ENCODE peak calls at places on chromosome 13, in eight cellular contexts. One of them, this sample, is unnamed.
A peak's percentile ranks its signal among the peaks of the same experiment; 100 is the strongest.

GRCh38 chr13:75749407-75749806 is 113.3 kb downstream of the LMO7 start:
- DNase-seq in left ventricle myocardium inferior: no peak
- DNase-seq in lower lobe of right lung: no peak
- DNase-seq in lung: no peak
- DNase-seq in SK-N-SH: no peak
- DNase-seq in ascending aorta: peak; percentile 83
- DNase-seq in cardiac muscle cell: no peak
- DNase-seq in mesendoderm: no peak
- DNase-seq in this sample: no peak

GRCh38 chr13:21012211-21012610 is 49.2 kb downstream of the LATS2 start:
- DNase-seq in left ventricle myocardium inferior: no peak
- DNase-seq in lower lobe of right lung: no peak
- DNase-seq in lung: no peak
- DNase-seq in SK-N-SH: no peak
- DNase-seq in ascending aorta: no peak
- DNase-seq in cardiac muscle cell: no peak
- DNase-seq in mesendoderm: no peak
- DNase-seq in this sample: no peak

GRCh38 chr13:44649834-44650233 is 73.7 kb upstream of the TSC22D1 start:
- DNase-seq in left ventricle myocardium inferior: no peak
- DNase-seq in lower lobe of right lung: no peak
- DNase-seq in lung: no peak
- DNase-seq in SK-N-SH: no peak
- DNase-seq in ascending aorta: no peak
- DNase-seq in cardiac muscle cell: no peak
- DNase-seq in mesendoderm: peak; percentile 22
- DNase-seq in this sample: no peak

GRCh38 chr13:26964278-26965057 is 203.9 kb upstream of the GPR12 start:
- DNase-seq in left ventricle myocardium inferior: no peak
- DNase-seq in lower lobe of right lung: no peak
- DNase-seq in lung: peak; percentile 47
- DNase-seq in SK-N-SH: no peak
- DNase-seq in ascending aorta: no peak
- DNase-seq in cardiac muscle cell: peak; percentile 33
- DNase-seq in mesendoderm: no peak
- DNase-seq in this sample: peak; percentile 83

GRCh38 chr13:44364601-44365000 is 9.0 kb upstream of the SERP2 start:
- DNase-seq in left ventricle myocardium inferior: no peak
- DNase-seq in lower lobe of right lung: no peak
- DNase-seq in lung: no peak
- DNase-seq in SK-N-SH: no peak
- DNase-seq in ascending aorta: no peak
- DNase-seq in cardiac muscle cell: no peak
- DNase-seq in mesendoderm: peak; percentile 93
- DNase-seq in this sample: no peak

GRCh38 chr13:39250440-39250839 is 212.2 kb downstream of the NHLRC3 start:
- DNase-seq in left ventricle myocardium inferior: no peak
- DNase-seq in lower lobe of right lung: no peak
- DNase-seq in lung: no peak
- DNase-seq in SK-N-SH: no peak
- DNase-seq in ascending aorta: no peak
- DNase-seq in cardiac muscle cell: peak; percentile 8
- DNase-seq in mesendoderm: no peak
- DNase-seq in this sample: no peak

GRCh38 chr13:61045197-61045596 is 370.5 kb downstream of the PCDH20 start:
- DNase-seq in left ventricle myocardium inferior: no peak
- DNase-seq in lower lobe of right lung: no peak
- DNase-seq in lung: no peak
- DNase-seq in SK-N-SH: no peak
- DNase-seq in ascending aorta: no peak
- DNase-seq in cardiac muscle cell: peak; percentile 18
- DNase-seq in mesendoderm: peak; percentile 58
- DNase-seq in this sample: no peak

GRCh38 chr13:78370231-78370630 is 233.1 kb downstream of the POU4F1 start:
- DNase-seq in left ventricle myocardium inferior: no peak
- DNase-seq in lower lobe of right lung: no peak
- DNase-seq in lung: no peak
- DNase-seq in SK-N-SH: no peak
- DNase-seq in ascending aorta: no peak
- DNase-seq in cardiac muscle cell: no peak
- DNase-seq in mesendoderm: no peak
- DNase-seq in this sample: no peak

GRCh38 chr13:67023088-67023893 is 206.8 kb downstream of the PCDH9 start:
- DNase-seq in left ventricle myocardium inferior: no peak
- DNase-seq in lower lobe of right lung: no peak
- DNase-seq in lung: peak; percentile 51
- DNase-seq in SK-N-SH: no peak
- DNase-seq in ascending aorta: no peak
- DNase-seq in cardiac muscle cell: no peak
- DNase-seq in mesendoderm: peak; percentile 61
- DNase-seq in this sample: no peak
- H3K27ac ChIP-seq in left ventricle myocardium inferior: no peak overlapping the region
- H3K27ac ChIP-seq in lower lobe of right lung: no peak overlapping the region
- H3K27ac ChIP-seq in lung: no peak overlapping the region
- H3K27ac ChIP-seq in SK-N-SH: no peak overlapping the region
- H3K27ac ChIP-seq in ascending aorta: no peak overlapping the region
- H3K27ac ChIP-seq in cardiac muscle cell: no peak overlapping the region
- H3K27ac ChIP-seq in mesendoderm: no peak overlapping the region
- H3K27ac ChIP-seq in this sample: no peak overlapping the region

DNA sequence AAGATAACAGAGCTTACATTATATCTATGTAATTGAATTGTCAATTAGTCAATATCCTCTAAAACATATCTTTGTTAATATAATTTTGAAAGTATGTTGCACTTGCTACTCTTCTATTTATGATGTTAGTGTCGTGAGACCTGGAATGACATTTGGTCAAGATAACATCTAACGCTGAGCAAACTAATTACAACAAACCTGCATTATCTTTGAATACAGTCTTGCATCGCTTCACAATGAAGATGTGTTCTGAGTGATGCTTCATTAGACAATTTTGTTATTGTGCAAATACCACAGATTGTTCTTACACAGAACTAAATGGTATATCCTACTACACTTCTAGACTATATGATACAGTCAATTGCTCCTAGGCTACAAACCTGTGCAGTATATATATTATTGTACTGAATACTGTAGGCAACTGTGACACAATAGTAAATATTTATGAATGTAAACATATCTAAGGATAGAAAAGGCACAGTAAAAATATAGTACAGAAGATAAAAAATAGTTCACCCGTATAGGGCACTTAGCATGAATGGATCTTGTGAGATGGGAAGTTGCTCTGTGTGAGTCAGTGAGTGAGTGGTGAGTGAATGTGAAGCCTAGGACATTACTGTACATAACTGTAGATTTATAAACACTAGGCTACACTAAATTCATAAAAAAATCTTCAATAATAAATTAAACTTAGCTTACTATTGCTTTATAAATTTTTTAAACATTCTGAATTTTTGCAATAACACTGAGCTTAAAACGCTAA is 1773.8 kb downstream of the PCDH9 start:
- DNase-seq in left ventricle myocardium inferior: no peak
- DNase-seq in lower lobe of right lung: no peak
- DNase-seq in lung: no peak
- DNase-seq in SK-N-SH: no peak
- DNase-seq in ascending aorta: no peak
- DNase-seq in cardiac muscle cell: no peak
- DNase-seq in mesendoderm: no peak
- DNase-seq in this sample: no peak
- H3K27ac ChIP-seq in left ventricle myocardium inferior: no peak overlapping the region
- H3K27ac ChIP-seq in lower lobe of right lung: no peak overlapping the region
- H3K27ac ChIP-seq in lung: no peak overlapping the region
- H3K27ac ChIP-seq in SK-N-SH: no peak overlapping the region
- H3K27ac ChIP-seq in ascending aorta: no peak overlapping the region
- H3K27ac ChIP-seq in cardiac muscle cell: no peak overlapping the region
- H3K27ac ChIP-seq in mesendoderm: no peak overlapping the region
- H3K27ac ChIP-seq in this sample: no peak overlapping the region

DNA sequence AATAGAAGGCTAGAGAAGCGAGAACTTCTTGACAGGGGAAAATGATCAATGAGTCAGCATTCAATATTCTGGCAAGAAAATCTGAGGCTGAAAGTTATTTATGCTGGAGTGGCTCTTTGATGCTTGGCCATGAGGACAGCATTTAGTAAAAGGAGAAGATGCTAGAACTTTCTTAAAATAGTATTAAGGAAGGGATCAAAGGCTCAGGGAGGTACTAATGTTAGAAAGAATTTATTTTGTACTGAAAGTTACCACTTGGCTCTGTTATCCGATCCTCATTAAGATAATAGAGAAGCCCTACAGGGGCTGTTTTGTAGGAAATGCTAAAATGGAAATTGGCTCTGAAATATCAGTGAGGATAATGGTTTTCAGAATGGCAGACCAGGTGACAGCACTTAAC is 1774.6 kb upstream of the PCDH20 start:
- DNase-seq in left ventricle myocardium inferior: no peak
- DNase-seq in lower lobe of right lung: no peak
- DNase-seq in lung: no peak
- DNase-seq in SK-N-SH: peak; percentile 5
- DNase-seq in ascending aorta: no peak
- DNase-seq in cardiac muscle cell: no peak
- DNase-seq in mesendoderm: no peak
- DNase-seq in this sample: no peak
- H3K27ac ChIP-seq in left ventricle myocardium inferior: no peak overlapping the region
- H3K27ac ChIP-seq in lower lobe of right lung: no peak overlapping the region
- H3K27ac ChIP-seq in lung: no peak overlapping the region
- H3K27ac ChIP-seq in SK-N-SH: peak overlapping the region; percentile 76
- H3K27ac ChIP-seq in ascending aorta: no peak overlapping the region
- H3K27ac ChIP-seq in cardiac muscle cell: no peak overlapping the region
- H3K27ac ChIP-seq in mesendoderm: no peak overlapping the region
- H3K27ac ChIP-seq in this sample: no peak overlapping the region

GRCh38 chr13:104253063-104253680 is 1187.0 kb upstream of the SLC10A2 start:
- DNase-seq in left ventricle myocardium inferior: no peak
- DNase-seq in lower lobe of right lung: no peak
- DNase-seq in lung: no peak
- DNase-seq in SK-N-SH: no peak
- DNase-seq in ascending aorta: no peak
- DNase-seq in cardiac muscle cell: no peak
- DNase-seq in mesendoderm: no peak
- DNase-seq in this sample: no peak

DNA sequence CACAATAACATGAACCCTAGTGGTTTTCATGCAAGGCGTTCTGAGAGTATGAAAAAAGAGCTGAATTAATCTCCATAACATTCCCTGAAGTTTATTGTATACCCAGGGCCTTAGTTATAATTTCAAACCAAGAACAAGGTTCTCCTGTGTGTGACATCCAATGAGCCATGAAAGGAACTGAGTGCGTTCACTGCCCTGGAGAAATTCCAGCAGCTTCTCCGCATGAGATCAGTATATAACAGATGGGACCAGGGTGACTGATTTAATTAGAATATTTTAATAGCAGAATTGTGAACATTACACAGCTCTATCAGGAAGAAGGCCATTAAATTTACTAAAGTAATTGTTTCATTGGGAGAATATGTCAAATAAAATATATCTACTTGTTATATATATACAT is 1190.5 kb upstream of the SLC10A2 start:
- DNase-seq in left ventricle myocardium inferior: no peak
- DNase-seq in lower lobe of right lung: no peak
- DNase-seq in lung: no peak
- DNase-seq in SK-N-SH: no peak
- DNase-seq in ascending aorta: no peak
- DNase-seq in cardiac muscle cell: no peak
- DNase-seq in mesendoderm: no peak
- DNase-seq in this sample: no peak
- H3K27ac ChIP-seq in left ventricle myocardium inferior: no peak overlapping the region
- H3K27ac ChIP-seq in lower lobe of right lung: no peak overlapping the region
- H3K27ac ChIP-seq in lung: no peak overlapping the region
- H3K27ac ChIP-seq in SK-N-SH: no peak overlapping the region
- H3K27ac ChIP-seq in ascending aorta: no peak overlapping the region
- H3K27ac ChIP-seq in cardiac muscle cell: no peak overlapping the region
- H3K27ac ChIP-seq in mesendoderm: no peak overlapping the region
- H3K27ac ChIP-seq in this sample: no peak overlapping the region

DNA sequence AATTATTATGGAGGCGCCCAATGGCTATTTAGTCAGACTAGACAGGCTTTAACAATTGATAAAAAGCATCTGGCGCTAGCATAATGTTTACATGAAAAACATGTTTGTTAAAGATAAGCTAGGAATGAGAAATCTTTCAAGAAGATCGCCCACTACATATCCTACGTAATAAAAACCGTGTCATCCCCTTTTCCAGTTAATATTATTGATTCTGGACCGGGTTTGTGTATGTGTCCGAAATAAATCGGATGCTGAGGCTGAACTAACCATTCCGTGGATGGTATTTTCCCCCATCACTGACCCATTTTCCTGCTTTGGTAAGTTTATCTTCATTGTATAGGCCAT is 8.8 kb downstream of the COL4A1 start:
- DNase-seq in left ventricle myocardium inferior: no peak
- DNase-seq in lower lobe of right lung: no peak
- DNase-seq in lung: no peak
- DNase-seq in SK-N-SH: no peak
- DNase-seq in ascending aorta: no peak
- DNase-seq in cardiac muscle cell: no peak
- DNase-seq in mesendoderm: no peak
- DNase-seq in this sample: no peak
- H3K27ac ChIP-seq in left ventricle myocardium inferior: peak overlapping the region; percentile 97
- H3K27ac ChIP-seq in lower lobe of right lung: peak overlapping the region; percentile 66
- H3K27ac ChIP-seq in lung: no peak overlapping the region
- H3K27ac ChIP-seq in SK-N-SH: no peak overlapping the region
- H3K27ac ChIP-seq in ascending aorta: peak overlapping the region; percentile 65
- H3K27ac ChIP-seq in cardiac muscle cell: no peak overlapping the region
- H3K27ac ChIP-seq in mesendoderm: peak overlapping the region; percentile 36
- H3K27ac ChIP-seq in this sample: peak overlapping the region; percentile 72

DNA sequence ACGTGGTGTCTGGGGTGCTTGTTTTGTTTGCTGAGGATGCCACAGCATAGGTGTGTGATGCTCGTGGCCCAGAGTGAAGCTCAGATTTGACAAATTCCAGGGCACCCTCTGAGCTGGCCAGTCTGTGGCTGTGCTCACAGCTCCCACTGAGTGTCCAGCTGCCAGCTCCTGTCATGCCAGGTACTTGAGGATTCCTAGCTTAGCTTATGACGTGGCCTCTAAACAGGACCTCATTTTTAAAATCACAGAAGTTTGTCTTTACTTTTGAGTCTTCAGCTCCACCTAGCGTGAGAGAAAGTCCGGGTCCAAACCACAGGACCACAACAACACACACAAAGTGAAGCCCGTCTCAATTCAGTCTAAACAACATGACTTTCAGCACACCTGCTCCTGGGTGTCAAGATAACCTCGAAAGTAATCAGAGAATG is 117.3 kb downstream of the RAB20 start:
- DNase-seq in left ventricle myocardium inferior: peak; percentile 31
- DNase-seq in lower lobe of right lung: no peak
- DNase-seq in lung: no peak
- DNase-seq in SK-N-SH: no peak
- DNase-seq in ascending aorta: peak; percentile 75
- DNase-seq in cardiac muscle cell: no peak
- DNase-seq in mesendoderm: no peak
- DNase-seq in this sample: no peak
- H3K27ac ChIP-seq in left ventricle myocardium inferior: peak overlapping the region; percentile 19
- H3K27ac ChIP-seq in lower lobe of right lung: no peak overlapping the region
- H3K27ac ChIP-seq in lung: no peak overlapping the region
- H3K27ac ChIP-seq in SK-N-SH: no peak overlapping the region
- H3K27ac ChIP-seq in ascending aorta: peak overlapping the region; percentile 80
- H3K27ac ChIP-seq in cardiac muscle cell: no peak overlapping the region
- H3K27ac ChIP-seq in mesendoderm: no peak overlapping the region
- H3K27ac ChIP-seq in this sample: peak overlapping the region; percentile 82